ENCODE peak calls at places on chromosomes 13 and 19, in five cellular contexts. W is sigmoid colon, Q is spleen, C is Peyer's patch, O is tibial artery. D is an unnamed sample.

GRCh38 chr13:33452873-33453558 is 167.5 kb upstream of the STARD13 start:
- DNase-seq in W (peak; percentile 73), C (no peak), Q (no peak), O (no peak), D (no peak)

GRCh38 chr13:31179241-31179640 is 17.5 kb upstream of the HSPH1 start:
- DNase-seq in O (no peak), Q (no peak), W (no peak), C (no peak), D (no peak)

GRCh38 chr13:62014299-62014698 is 598.6 kb upstream of the PCDH20 start:
- DNase-seq in Q (no peak), C (no peak), O (no peak), W (no peak), D (no peak)

GRCh38 chr19:28586501-28586900 is 626.5 kb downstream of the UQCRFS1 start:
- DNase-seq in O (no peak), C (no peak), W (no peak), Q (no peak), D (no peak)

GRCh38 chr13:45242070-45242469 is 41.2 kb upstream of the KCTD4 start:
- DNase-seq in O (no peak), Q (no peak), W (no peak), C (no peak), D (no peak)

GRCh38 chr19:49968279-49968922 is 7.4 kb upstream of the SIGLEC11 start:
- DNase-seq in C (no peak), W (no peak), Q (peak; percentile 13), O (no peak), D (no peak)

GRCh38 chr19:46746281-46746965 is at the start of gene STRN4:
- DNase-seq in Q (peak; percentile 90), W (no peak), O (no peak), C (peak; percentile 40), D (no peak)

GRCh38 chr13:43994999-43995859 is 115.5 kb downstream of the LACC1 start:
- DNase-seq in C (no peak), O (no peak), Q (no peak), W (no peak), D (no peak)

GRCh38 chr19:1683869-1684572 is 31.6 kb upstream of the TCF3 start:
- DNase-seq in Q (no peak), O (no peak), W (no peak), C (no peak), D (no peak)

GRCh38 chr19:1685046-1685445 is 32.6 kb upstream of the TCF3 start:
- DNase-seq in Q (no peak), W (no peak), C (no peak), O (no peak), D (no peak)

GRCh38 chr19:1680976-1681375 is 28.6 kb upstream of the TCF3 start:
- DNase-seq in Q (no peak), O (no peak), W (no peak), C (no peak), D (no peak)

GRCh38 chr19:1684573-1684912 is 32.1 kb upstream of the TCF3 start:
- DNase-seq in Q (no peak), C (no peak), O (no peak), W (no peak), D (no peak)
- H3K27me3 ChIP-seq in Q (peaks cover 5% of the 10 kb centered on the region), C (no peaks in the 10 kb centered on the region), O (no peaks in the 10 kb centered on the region), W (peaks cover 7% of the 10 kb centered on the region), D (peaks cover 75% of the 10 kb centered on the region)

GRCh38 chr19:1675633-1676350 is 23.4 kb upstream of the TCF3 start:
- DNase-seq in W (no peak), C (no peak), Q (no peak), O (no peak), D (no peak)
- H3K27me3 ChIP-seq in W (peaks cover 30% of the 10 kb centered on the region), C (no peaks in the 10 kb centered on the region), Q (peaks cover 36% of the 10 kb centered on the region), O (peaks cover 5% of the 10 kb centered on the region), D (peaks cover 91% of the 10 kb centered on the region)

DNA sequence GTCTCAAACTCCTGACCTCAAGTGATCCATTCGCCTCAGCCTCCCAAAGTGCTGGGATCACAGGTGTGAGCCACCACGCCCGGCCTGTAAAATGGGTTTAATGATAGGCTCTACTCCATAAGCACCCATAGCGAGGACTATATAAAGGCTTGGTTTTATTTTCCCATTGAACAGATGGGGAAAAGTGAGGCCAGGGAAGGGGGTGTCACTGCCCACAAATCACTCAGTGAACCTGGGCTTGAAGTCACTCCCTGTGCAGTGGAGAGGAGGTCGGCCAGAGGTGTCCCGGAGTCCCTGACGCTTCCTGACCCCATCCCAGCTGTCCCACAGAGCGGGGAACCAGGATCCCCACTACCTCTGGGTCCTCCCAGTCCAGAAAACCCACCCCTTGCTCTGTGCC is 14.9 kb downstream of the TLE2 start:
- DNase-seq in W (no peak), C (no peak), O (no peak), Q (no peak), D (no peak)
- H3K27me3 ChIP-seq in W (no peaks in the 10 kb centered on the region), C (no peaks in the 10 kb centered on the region), O (no peaks in the 10 kb centered on the region), Q (no peaks in the 10 kb centered on the region), D (no peaks in the 10 kb centered on the region)

DNA sequence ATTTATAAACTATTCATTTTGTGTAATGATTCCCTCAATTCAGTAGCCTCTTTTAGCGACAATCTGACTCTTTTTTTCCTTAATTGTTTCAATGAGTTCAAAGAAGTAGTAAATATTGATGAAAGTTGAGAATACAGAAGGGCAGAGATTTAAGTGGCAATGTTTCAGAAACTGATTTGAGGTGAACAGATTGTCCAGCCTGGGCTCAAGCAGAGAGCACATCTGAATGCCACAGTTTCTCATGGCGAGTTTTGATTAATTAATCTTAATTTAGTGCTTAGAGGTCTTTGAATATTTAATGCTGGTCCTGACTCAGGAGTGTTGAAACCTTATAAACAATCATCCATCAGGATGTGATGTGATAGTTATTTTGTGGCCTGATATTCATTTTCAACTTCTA is 890.7 kb upstream of the SLITRK6 start:
- DNase-seq in O (no peak), C (no peak), W (no peak), Q (no peak), D (no peak)
- H3K27me3 ChIP-seq in O (no peaks in the 10 kb centered on the region), C (no peaks in the 10 kb centered on the region), W (no peaks in the 10 kb centered on the region), Q (no peaks in the 10 kb centered on the region), D (no peaks in the 10 kb centered on the region)

D was measured in suprapubic skin.